ENCODE peak calls at places on chromosomes 2 and 18, in seven cellular contexts. E is NB4, N is OCI-LY7, K is spleen, G is BE2C, I is psoas muscle, A is astrocyte of the spinal cord. Y is an unnamed sample.

GRCh38 chr18:73235921-73236320 is 368.1 kb upstream of the NETO1 start:
- DNase-seq in E (no peak), N (no peak), K (no peak), G (no peak), I (no peak), A (no peak), Y (peak; percentile 22)

GRCh38 chr2:120245520-120245835 is 7.2 kb upstream of the RALB start:
- DNase-seq in E (no peak), N (no peak), K (peak; percentile 78), G (peak; percentile 28), I (no peak), A (no peak), Y (peak; percentile 45)

GRCh38 chr18:52237551-52237950 is 102.4 kb upstream of the DCC start:
- DNase-seq in E (peak; percentile 0), N (no peak), K (no peak), G (no peak), I (no peak), A (peak; percentile 50), Y (no peak)

GRCh38 chr18:54938506-54938905 is 20.8 kb downstream of the CCDC68 start:
- DNase-seq in E (no peak), N (no peak), K (no peak), G (no peak), I (no peak), A (no peak), Y (no peak)

GRCh38 chr18:77105021-77105420 is 27.6 kb downstream of the MBP start:
- DNase-seq in E (no peak), N (no peak), K (no peak), G (no peak), I (no peak), A (peak; percentile 54), Y (no peak)

GRCh38 chr2:241066893-241067341 is 35.2 kb downstream of the MTERF4 start:
- DNase-seq in E (peak; percentile 44), N (no peak), K (no peak), G (no peak), I (no peak), A (no peak), Y (no peak)

GRCh38 chr18:79625195-79625923 is 54.2 kb upstream of the CTDP1 start:
- DNase-seq in E (peak; percentile 93), N (peak; percentile 55), K (peak; percentile 77), G (no peak), I (no peak), A (no peak), Y (no peak)

GRCh38 chr2:102016399-102016955 is 24.7 kb downstream of the IL1R2 start:
- DNase-seq in E (no peak), N (no peak), K (no peak), G (no peak), I (no peak), A (no peak), Y (no peak)

GRCh38 chr2:18083806-18084205 is 205.3 kb downstream of the KCNS3 start:
- DNase-seq in E (no peak), N (no peak), K (no peak), G (no peak), I (no peak), A (no peak), Y (no peak)

GRCh38 chr2:74003494-74004211 is 18.9 kb downstream of the TET3 start:
- DNase-seq in E (no peak), N (no peak), K (peak; percentile 66), G (no peak), I (peak; percentile 58), A (peak; percentile 46), Y (peak; percentile 72)

GRCh38 chr2:98026927-98027522 is 31.3 kb upstream of the TMEM131 start:
- DNase-seq in E (peak; percentile 84), N (peak; percentile 86), K (no peak), G (no peak), I (no peak), A (no peak), Y (no peak)

DNA sequence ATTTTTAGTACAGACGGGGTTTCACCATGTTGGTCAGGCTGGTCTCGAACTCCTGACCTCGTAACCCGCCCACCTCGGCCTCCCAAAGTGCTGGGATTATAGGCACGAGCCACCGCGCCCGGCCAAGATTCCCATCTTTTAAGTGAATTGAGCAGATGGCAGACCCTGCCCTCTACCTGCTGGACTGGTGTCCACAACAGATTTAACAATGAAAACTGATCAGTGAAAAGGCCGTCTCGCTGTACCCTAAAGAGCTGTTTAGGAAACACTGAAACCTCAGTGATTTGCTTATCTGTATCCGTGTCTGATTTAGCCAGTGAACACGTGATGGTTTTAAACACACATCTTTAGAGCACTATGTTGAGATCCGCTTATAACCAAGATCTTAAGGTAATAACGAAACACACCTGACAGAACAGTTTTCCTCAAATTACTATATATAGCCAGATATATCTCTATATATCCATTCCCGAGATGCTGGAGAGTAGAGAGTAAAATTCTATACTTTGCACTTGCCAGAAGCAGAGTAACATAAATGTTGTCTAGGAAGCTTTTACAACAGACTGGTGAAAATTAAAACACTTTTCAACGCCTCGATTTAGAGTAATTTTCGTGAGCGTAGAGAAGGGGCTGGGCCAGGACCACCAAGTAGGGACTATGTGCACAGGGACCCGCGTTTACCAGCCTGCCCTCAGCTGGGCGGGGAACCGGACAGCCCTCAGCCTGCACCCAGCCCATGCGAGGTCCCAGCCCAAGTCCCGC is 593 bp downstream of the FAM161A start:
- DNase-seq in E (peak; percentile 15), N (peak; percentile 33), K (no peak), G (no peak), I (no peak), A (no peak), Y (no peak)
- TF ChIP-seq CTCF in E (no peak), N (no peak), K (no peak), G (no peak), I (no peak), A (peak; percentile 11), Y (no peak)

GRCh38 chr2:58358024-58358423 is 116.9 kb upstream of the FANCL start:
- DNase-seq in E (no peak), N (no peak), K (no peak), G (no peak), I (no peak), A (no peak), Y (no peak)
- TF ChIP-seq CTCF in E (no peak), N (no peak), K (no peak), G (no peak), I (no peak), A (no peak), Y (no peak)

GRCh38 chr2:46722142-46722541 is 193.5 kb downstream of the MCFD2 start:
- DNase-seq in E (no peak), N (no peak), K (no peak), G (no peak), I (no peak), A (no peak), Y (no peak)
- TF ChIP-seq CTCF in E (no peak), N (no peak), K (no peak), G (no peak), I (no peak), A (no peak), Y (no peak)

GRCh38 chr18:23824704-23825103 is 135.5 kb downstream of the LAMA3 start:
- DNase-seq in E (no peak), N (no peak), K (no peak), G (no peak), I (no peak), A (peak; percentile 26), Y (peak; percentile 20)

GRCh38 chr18:23822590-23823385 is 133.5 kb downstream of the LAMA3 start:
- DNase-seq in E (no peak), N (no peak), K (no peak), G (no peak), I (no peak), A (peak; percentile 54), Y (peak; percentile 25)

GRCh38 chr18:23825978-23826405 is 136.7 kb downstream of the LAMA3 start:
- DNase-seq in E (no peak), N (no peak), K (no peak), G (no peak), I (peak; percentile 51), A (peak; percentile 90), Y (peak; percentile 73)

GRCh38 chr18:23825496-23825895 is 136.2 kb downstream of the LAMA3 start:
- DNase-seq in E (no peak), N (no peak), K (no peak), G (no peak), I (no peak), A (peak; percentile 19), Y (no peak)

DNA sequence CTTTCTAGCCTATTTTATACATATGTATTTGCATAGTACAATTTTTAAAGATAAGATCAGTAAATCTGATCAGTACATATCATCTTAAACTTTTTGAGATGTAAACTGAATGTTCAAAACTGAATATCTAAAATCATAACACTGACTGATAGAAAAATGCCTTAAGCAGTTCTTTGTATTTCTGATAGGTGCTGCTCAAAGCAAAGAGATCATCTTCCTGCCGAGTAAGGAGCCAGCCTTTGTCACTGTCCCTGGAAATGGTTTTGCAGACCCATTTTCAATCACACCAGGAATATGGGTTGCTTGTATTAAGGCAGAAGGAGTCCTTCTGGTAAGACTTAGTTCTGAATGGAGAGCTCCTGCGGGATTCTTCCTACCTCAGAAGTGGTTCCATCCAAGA is 135.0 kb downstream of the LAMA3 start:
- DNase-seq in E (no peak), N (peak; percentile 17), K (no peak), G (no peak), I (no peak), A (no peak), Y (no peak)
- TF ChIP-seq CTCF in E (no peak), N (peak; percentile 62), K (no peak), G (no peak), I (no peak), A (no peak), Y (peak; percentile 7)